ENCODE peak calls at places on chromosomes 5 and 9, in six cellular contexts. X is K562; J is stimulated activated CD4-positive, alpha-beta T cell treated with anti-CD3 and anti-CD28 coated beads, Interleukin-15, amount 100 ng/mL, for 24 hours; B is C1 segment of cervical spinal cord; H is heart right ventricle; E is stimulated activated naive CD8-positive, alpha-beta T cell treated with anti-CD3 and anti-CD28 coated beads, Interleukin-15, Interleukin-2, amounts not matched to agents 100 U/mL and 50 U/mL, for 24 hours. P is an unnamed sample.

GRCh38 chr5:147063971-147064370 is 170.9 kb upstream of the STK32A start:
- DNase-seq in E (no peak), B (no peak), X (no peak), J (no peak), H (no peak), P (no peak)

GRCh38 chr9:18805386-18805785 is 227.6 kb downstream of the SAXO1 start:
- DNase-seq in E (no peak), X (no peak), B (no peak), H (no peak), J (no peak), P (no peak)

GRCh38 chr5:149603210-149603609 is 21.9 kb downstream of the ARHGEF37 start:
- DNase-seq in X (no peak), J (no peak), B (no peak), E (no peak), H (no peak), P (no peak)

GRCh38 chr9:75616052-75616451 is 274.4 kb upstream of the PCSK5 start:
- DNase-seq in J (no peak), E (no peak), B (no peak), H (no peak), X (no peak), P (no peak)

GRCh38 chr9:117488659-117489058 is 73.8 kb upstream of the ASTN2 start:
- DNase-seq in J (no peak), B (no peak), X (no peak), E (no peak), H (no peak), P (no peak)

GRCh38 chr5:42274913-42275312 is 148.3 kb upstream of the GHR start:
- DNase-seq in B (no peak), E (no peak), J (no peak), H (no peak), X (no peak), P (no peak)

GRCh38 chr9:136971746-136972145 is 5.6 kb upstream of the PTGDS start:
- DNase-seq in H (no peak), B (no peak), E (no peak), X (no peak), J (no peak), P (no peak)

GRCh38 chr9:133301253-133302230 is 26.5 kb upstream of the ABO start:
- DNase-seq in J (no peak), H (no peak), X (no peak), E (no peak), B (no peak), P (no peak)

GRCh38 chr9:69412741-69413150 is 87.7 kb downstream of the ENTREP1 start:
- DNase-seq in E (peak), X (peak), B (no peak), H (peak), J (peak), P (no peak)

GRCh38 chr5:161676109-161676508 is 9.4 kb upstream of the GABRA6 start:
- DNase-seq in H (no peak), E (no peak), J (no peak), B (no peak), X (no peak), P (no peak)

GRCh38 chr5:179318193-179318955 is 26.9 kb downstream of the ADAMTS2 start:
- DNase-seq in B (no peak), E (no peak), H (no peak), J (no peak), X (no peak), P (no peak)

GRCh38 chr5:134140530-134141201 is 26.2 kb downstream of the TCF7 start:
- DNase-seq in X (peak), B (no peak), E (peak), H (peak), J (peak), P (peak)

GRCh38 chr5:138663009-138663408 is 87.8 kb upstream of the HSPA9 start:
- DNase-seq in E (peak), J (peak), B (no peak), H (no peak), X (no peak), P (peak)

GRCh38 chr5:102796014-102796413 is 40.9 kb downstream of the PAM start:
- DNase-seq in H (no peak), J (no peak), X (no peak), B (no peak), E (no peak), P (no peak)

GRCh38 chr9:14277202-14277601 is 36.7 kb downstream of the NFIB start:
- DNase-seq in B (no peak), J (no peak), X (no peak), H (no peak), E (no peak), P (no peak)

GRCh38 chr9:36877239-36877638 is 156.8 kb downstream of the PAX5 start:
- DNase-seq in J (no peak), H (no peak), E (no peak), X (no peak), B (no peak), P (no peak)

GRCh38 chr5:1169608-1170115 is 31.7 kb upstream of the SLC6A19 start:
- DNase-seq in H (no peak), J (no peak), B (no peak), X (no peak), E (no peak), P (no peak)

GRCh38 chr5:177389368-177390169 is 5.3 kb downstream of the SLC34A1 start:
- DNase-seq in X (no peak), H (no peak), E (peak), B (no peak), J (peak), P (peak)

GRCh38 chr9:19641046-19641445 is 147.8 kb downstream of the SLC24A2 start:
- DNase-seq in X (no peak), J (no peak), E (no peak), B (no peak), H (no peak), P (no peak)

GRCh38 chr9:76373173-76373771 is 21.0 kb downstream of the RFK start:
- DNase-seq in E (no peak), J (no peak), H (peak), X (no peak), B (no peak), P (no peak)

GRCh38 chr5:128196080-128196479 is 112.5 kb downstream of the SLC12A2 start:
- DNase-seq in H (no peak), E (no peak), B (no peak), X (no peak), J (no peak), P (no peak)

GRCh38 chr9:124473310-124473709 is 23.1 kb downstream of the ADGRD2 start:
- DNase-seq in B (no peak), X (no peak), E (no peak), J (no peak), H (no peak), P (no peak)

GRCh38 chr5:124627815-124628214 is 118.6 kb downstream of the ZNF608 start:
- DNase-seq in J (no peak), E (no peak), B (no peak), X (no peak), H (no peak), P (no peak)

GRCh38 chr5:31688515-31689092 is 49.7 kb downstream of the PDZD2 start:
- DNase-seq in X (no peak), H (peak), J (no peak), B (no peak), E (no peak), P (no peak)